ENCODE peak calls at places on chromosomes 11 and 22, in six cellular contexts. One of them, this sample, is unnamed.
A peak's percentile ranks its signal among the peaks of the same experiment; 100 is the strongest.

GRCh38 chr11:66637557-66638176 is 836 bp upstream of the RBM4 start:
- DNase-seq in mammary epithelial cell: no peak
- DNase-seq in thoracic aorta: no peak
- DNase-seq in upper lobe of right lung: no peak
- DNase-seq in fibroblast of lung: no peak
- DNase-seq in AG09319: no peak
- DNase-seq in this sample: no peak

GRCh38 chr22:23383491-23384450 is 196.3 kb downstream of the IGLL1 start:
- DNase-seq in mammary epithelial cell: no peak
- DNase-seq in thoracic aorta: no peak
- DNase-seq in upper lobe of right lung: peak; percentile 66
- DNase-seq in fibroblast of lung: no peak
- DNase-seq in AG09319: no peak
- DNase-seq in this sample: no peak

GRCh38 chr22:39898997-39899396 is 1.9 kb upstream of the GRAP2 start:
- DNase-seq in mammary epithelial cell: no peak
- DNase-seq in thoracic aorta: no peak
- DNase-seq in upper lobe of right lung: no peak
- DNase-seq in fibroblast of lung: no peak
- DNase-seq in AG09319: no peak
- DNase-seq in this sample: no peak

GRCh38 chr22:29257751-29258181 is 10.0 kb downstream of the RHBDD3 start:
- DNase-seq in mammary epithelial cell: no peak
- DNase-seq in thoracic aorta: no peak
- DNase-seq in upper lobe of right lung: no peak
- DNase-seq in fibroblast of lung: no peak
- DNase-seq in AG09319: no peak
- DNase-seq in this sample: no peak

GRCh38 chr22:45885941-45886395 is 91.0 kb downstream of the WNT7B start:
- DNase-seq in mammary epithelial cell: no peak
- DNase-seq in thoracic aorta: no peak
- DNase-seq in upper lobe of right lung: peak; percentile 57
- DNase-seq in fibroblast of lung: no peak
- DNase-seq in AG09319: no peak
- DNase-seq in this sample: no peak

GRCh38 chr11:28537822-28538221 is 429.6 kb downstream of the METTL15 start:
- DNase-seq in mammary epithelial cell: no peak
- DNase-seq in thoracic aorta: no peak
- DNase-seq in upper lobe of right lung: no peak
- DNase-seq in fibroblast of lung: peak; percentile 21
- DNase-seq in AG09319: no peak
- DNase-seq in this sample: no peak

GRCh38 chr22:24423519-24424000 is 3.8 kb upstream of the ADORA2A start:
- DNase-seq in mammary epithelial cell: no peak
- DNase-seq in thoracic aorta: no peak
- DNase-seq in upper lobe of right lung: peak; percentile 86
- DNase-seq in fibroblast of lung: no peak
- DNase-seq in AG09319: no peak
- DNase-seq in this sample: peak; percentile 30

GRCh38 chr11:116835791-116836647 is 1.4 kb downstream of the APOA1 start:
- DNase-seq in mammary epithelial cell: peak; percentile 85
- DNase-seq in thoracic aorta: peak; percentile 43
- DNase-seq in upper lobe of right lung: peak; percentile 96
- DNase-seq in fibroblast of lung: peak; percentile 93
- DNase-seq in AG09319: peak; percentile 89
- DNase-seq in this sample: peak; percentile 95

GRCh38 chr11:64448599-64449380 is 89.8 kb downstream of the RPS6KA4 start:
- DNase-seq in mammary epithelial cell: peak; percentile 62
- DNase-seq in thoracic aorta: peak; percentile 47
- DNase-seq in upper lobe of right lung: peak; percentile 92
- DNase-seq in fibroblast of lung: peak; percentile 51
- DNase-seq in AG09319: peak; percentile 15
- DNase-seq in this sample: peak; percentile 81

GRCh38 chr11:112889446-112889845 is 71.8 kb upstream of the NCAM1 start:
- DNase-seq in mammary epithelial cell: no peak
- DNase-seq in thoracic aorta: no peak
- DNase-seq in upper lobe of right lung: no peak
- DNase-seq in fibroblast of lung: no peak
- DNase-seq in AG09319: no peak
- DNase-seq in this sample: no peak

GRCh38 chr11:112837162-112837826 is 123.9 kb upstream of the NCAM1 start:
- DNase-seq in mammary epithelial cell: no peak
- DNase-seq in thoracic aorta: no peak
- DNase-seq in upper lobe of right lung: no peak
- DNase-seq in fibroblast of lung: no peak
- DNase-seq in AG09319: no peak
- DNase-seq in this sample: peak; percentile 33

GRCh38 chr11:28017816-28018215 is 90.1 kb downstream of the KIF18A start:
- DNase-seq in mammary epithelial cell: peak; percentile 47
- DNase-seq in thoracic aorta: no peak
- DNase-seq in upper lobe of right lung: no peak
- DNase-seq in fibroblast of lung: peak; percentile 49
- DNase-seq in AG09319: no peak
- DNase-seq in this sample: peak; percentile 53

GRCh38 chr11:13215157-13215556 is 62.4 kb upstream of the BMAL1 start:
- DNase-seq in mammary epithelial cell: peak; percentile 86
- DNase-seq in thoracic aorta: no peak
- DNase-seq in upper lobe of right lung: no peak
- DNase-seq in fibroblast of lung: peak; percentile 88
- DNase-seq in AG09319: no peak
- DNase-seq in this sample: peak; percentile 75

GRCh38 chr11:126465573-126466287 is 110.2 kb downstream of the ST3GAL4 start:
- DNase-seq in mammary epithelial cell: no peak
- DNase-seq in thoracic aorta: no peak
- DNase-seq in upper lobe of right lung: no peak
- DNase-seq in fibroblast of lung: no peak
- DNase-seq in AG09319: no peak
- DNase-seq in this sample: no peak

GRCh38 chr11:36431429-36432092 is 78.5 kb downstream of the TRAF6 start:
- DNase-seq in mammary epithelial cell: peak; percentile 93
- DNase-seq in thoracic aorta: no peak
- DNase-seq in upper lobe of right lung: no peak
- DNase-seq in fibroblast of lung: peak; percentile 99
- DNase-seq in AG09319: peak; percentile 58
- DNase-seq in this sample: peak; percentile 90

GRCh38 chr11:26621147-26621546 is 49.1 kb upstream of the MUC15 start:
- DNase-seq in mammary epithelial cell: peak; percentile 91
- DNase-seq in thoracic aorta: no peak
- DNase-seq in upper lobe of right lung: no peak
- DNase-seq in fibroblast of lung: peak; percentile 88
- DNase-seq in AG09319: peak; percentile 8
- DNase-seq in this sample: peak; percentile 73

GRCh38 chr11:109374441-109374840 is 47.5 kb upstream of the C11orf87 start:
- DNase-seq in mammary epithelial cell: no peak
- DNase-seq in thoracic aorta: no peak
- DNase-seq in upper lobe of right lung: no peak
- DNase-seq in fibroblast of lung: no peak
- DNase-seq in AG09319: no peak
- DNase-seq in this sample: peak; percentile 16

GRCh38 chr11:109377039-109377742 is 44.8 kb upstream of the C11orf87 start:
- DNase-seq in mammary epithelial cell: no peak
- DNase-seq in thoracic aorta: no peak
- DNase-seq in upper lobe of right lung: no peak
- DNase-seq in fibroblast of lung: no peak
- DNase-seq in AG09319: no peak
- DNase-seq in this sample: no peak

GRCh38 chr11:109374032-109374431 is 48.0 kb upstream of the C11orf87 start:
- DNase-seq in mammary epithelial cell: no peak
- DNase-seq in thoracic aorta: no peak
- DNase-seq in upper lobe of right lung: no peak
- DNase-seq in fibroblast of lung: no peak
- DNase-seq in AG09319: no peak
- DNase-seq in this sample: no peak

DNA sequence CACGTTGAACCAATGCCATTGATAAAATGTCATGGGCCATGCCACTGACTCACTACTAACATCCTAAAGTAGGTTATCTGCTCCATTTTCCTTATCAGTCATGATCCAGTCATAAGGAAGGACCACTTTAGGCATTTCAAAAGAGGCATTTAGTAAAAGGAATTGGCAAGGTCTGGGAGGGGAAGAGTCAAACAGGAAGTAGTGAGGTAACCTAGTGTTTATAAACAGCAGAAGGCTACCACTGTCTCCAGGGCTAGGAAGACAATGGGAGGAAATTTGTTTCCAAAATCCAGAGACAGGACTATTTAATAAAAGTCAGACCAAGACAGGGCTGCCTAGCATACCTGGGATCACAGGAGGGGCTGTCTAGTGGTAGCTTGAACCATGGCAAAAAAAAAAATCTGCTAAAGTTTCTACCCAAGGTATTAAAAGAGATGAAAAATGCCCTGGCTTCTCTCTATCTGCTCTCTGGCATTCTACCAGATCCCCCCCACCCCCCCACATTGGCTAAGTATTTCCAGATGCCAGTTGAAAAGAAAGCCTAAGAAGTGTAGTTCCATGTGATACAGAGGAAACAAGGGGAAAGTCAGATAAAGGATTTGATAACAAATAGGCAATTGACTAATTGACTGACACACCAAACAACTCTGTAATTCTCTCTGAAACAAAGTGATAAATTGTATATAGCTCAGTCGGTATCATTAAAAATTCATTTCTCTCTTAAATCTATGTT is 50.4 kb upstream of the C11orf87 start:
- DNase-seq in mammary epithelial cell: no peak
- DNase-seq in thoracic aorta: no peak
- DNase-seq in upper lobe of right lung: no peak
- DNase-seq in fibroblast of lung: no peak
- DNase-seq in AG09319: no peak
- DNase-seq in this sample: no peak
- TF ChIP-seq CTCF in mammary epithelial cell: no peak
- TF ChIP-seq CTCF in thoracic aorta: no peak
- TF ChIP-seq CTCF in upper lobe of right lung: no peak
- TF ChIP-seq CTCF in fibroblast of lung: no peak
- TF ChIP-seq CTCF in AG09319: no peak
- TF ChIP-seq CTCF in this sample: no peak

GRCh38 chr22:37545703-37546435 is 14.4 kb upstream of the CDC42EP1 start:
- DNase-seq in mammary epithelial cell: peak; percentile 73
- DNase-seq in thoracic aorta: peak; percentile 55
- DNase-seq in upper lobe of right lung: peak; percentile 94
- DNase-seq in fibroblast of lung: peak; percentile 95
- DNase-seq in AG09319: peak; percentile 93
- DNase-seq in this sample: peak; percentile 97

GRCh38 chr22:37546436-37547248 is 13.6 kb upstream of the CDC42EP1 start:
- DNase-seq in mammary epithelial cell: no peak
- DNase-seq in thoracic aorta: no peak
- DNase-seq in upper lobe of right lung: peak; percentile 81
- DNase-seq in fibroblast of lung: peak; percentile 44
- DNase-seq in AG09319: no peak
- DNase-seq in this sample: peak; percentile 52

GRCh38 chr22:37547249-37547741 is 13.0 kb upstream of the CDC42EP1 start:
- DNase-seq in mammary epithelial cell: no peak
- DNase-seq in thoracic aorta: no peak
- DNase-seq in upper lobe of right lung: no peak
- DNase-seq in fibroblast of lung: no peak
- DNase-seq in AG09319: no peak
- DNase-seq in this sample: no peak

GRCh38 chr22:37542959-37543358 is 17.3 kb upstream of the CDC42EP1 start:
- DNase-seq in mammary epithelial cell: no peak
- DNase-seq in thoracic aorta: no peak
- DNase-seq in upper lobe of right lung: no peak
- DNase-seq in fibroblast of lung: no peak
- DNase-seq in AG09319: no peak
- DNase-seq in this sample: no peak

GRCh38 chr22:37544955-37545702 is 15.2 kb upstream of the CDC42EP1 start:
- DNase-seq in mammary epithelial cell: peak; percentile 80
- DNase-seq in thoracic aorta: no peak
- DNase-seq in upper lobe of right lung: peak; percentile 88
- DNase-seq in fibroblast of lung: peak; percentile 44
- DNase-seq in AG09319: no peak
- DNase-seq in this sample: peak; percentile 91
- TF ChIP-seq CTCF in mammary epithelial cell: peak; percentile 83
- TF ChIP-seq CTCF in thoracic aorta: peak; percentile 61
- TF ChIP-seq CTCF in upper lobe of right lung: peak; percentile 76
- TF ChIP-seq CTCF in fibroblast of lung: peak; percentile 83
- TF ChIP-seq CTCF in AG09319: peak; percentile 91
- TF ChIP-seq CTCF in this sample: peak; percentile 79

DNA sequence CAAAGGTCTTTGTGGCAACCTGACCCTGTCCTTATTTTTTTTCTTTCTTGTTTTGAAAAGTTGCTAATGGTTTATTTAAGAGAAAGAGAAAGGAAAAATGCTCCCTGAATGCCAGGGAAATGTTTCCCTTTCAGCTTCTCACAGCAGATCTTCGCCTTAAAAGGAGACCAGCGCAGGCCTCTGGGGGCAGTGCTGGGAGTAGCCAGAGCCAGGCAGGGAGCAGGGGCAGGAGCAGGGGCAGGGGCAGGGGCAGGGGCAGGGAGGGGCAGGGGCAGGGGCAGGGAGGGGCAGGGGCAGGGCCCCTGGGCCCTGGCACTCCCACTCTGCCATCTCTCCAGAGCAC is 5.1 kb downstream of the MOB2 start:
- DNase-seq in mammary epithelial cell: no peak
- DNase-seq in thoracic aorta: no peak
- DNase-seq in upper lobe of right lung: no peak
- DNase-seq in fibroblast of lung: no peak
- DNase-seq in AG09319: no peak
- DNase-seq in this sample: no peak
- TF ChIP-seq CTCF in mammary epithelial cell: no peak
- TF ChIP-seq CTCF in thoracic aorta: peak; percentile 39
- TF ChIP-seq CTCF in upper lobe of right lung: no peak
- TF ChIP-seq CTCF in fibroblast of lung: no peak
- TF ChIP-seq CTCF in AG09319: no peak
- TF ChIP-seq CTCF in this sample: no peak

GRCh38 chr11:15989685-15990084 is 366.7 kb downstream of the SOX6 start:
- DNase-seq in mammary epithelial cell: no peak
- DNase-seq in thoracic aorta: no peak
- DNase-seq in upper lobe of right lung: no peak
- DNase-seq in fibroblast of lung: no peak
- DNase-seq in AG09319: no peak
- DNase-seq in this sample: no peak

GRCh38 chr11:15991174-15991655 is 365.1 kb downstream of the SOX6 start:
- DNase-seq in mammary epithelial cell: no peak
- DNase-seq in thoracic aorta: no peak
- DNase-seq in upper lobe of right lung: no peak
- DNase-seq in fibroblast of lung: no peak
- DNase-seq in AG09319: no peak
- DNase-seq in this sample: no peak

GRCh38 chr11:15985863-15986139 is 370.5 kb downstream of the SOX6 start:
- DNase-seq in mammary epithelial cell: no peak
- DNase-seq in thoracic aorta: no peak
- DNase-seq in upper lobe of right lung: no peak
- DNase-seq in fibroblast of lung: no peak
- DNase-seq in AG09319: no peak
- DNase-seq in this sample: no peak

GRCh38 chr11:15987044-15987443 is 369.3 kb downstream of the SOX6 start:
- DNase-seq in mammary epithelial cell: no peak
- DNase-seq in thoracic aorta: no peak
- DNase-seq in upper lobe of right lung: no peak
- DNase-seq in fibroblast of lung: no peak
- DNase-seq in AG09319: no peak
- DNase-seq in this sample: no peak

DNA sequence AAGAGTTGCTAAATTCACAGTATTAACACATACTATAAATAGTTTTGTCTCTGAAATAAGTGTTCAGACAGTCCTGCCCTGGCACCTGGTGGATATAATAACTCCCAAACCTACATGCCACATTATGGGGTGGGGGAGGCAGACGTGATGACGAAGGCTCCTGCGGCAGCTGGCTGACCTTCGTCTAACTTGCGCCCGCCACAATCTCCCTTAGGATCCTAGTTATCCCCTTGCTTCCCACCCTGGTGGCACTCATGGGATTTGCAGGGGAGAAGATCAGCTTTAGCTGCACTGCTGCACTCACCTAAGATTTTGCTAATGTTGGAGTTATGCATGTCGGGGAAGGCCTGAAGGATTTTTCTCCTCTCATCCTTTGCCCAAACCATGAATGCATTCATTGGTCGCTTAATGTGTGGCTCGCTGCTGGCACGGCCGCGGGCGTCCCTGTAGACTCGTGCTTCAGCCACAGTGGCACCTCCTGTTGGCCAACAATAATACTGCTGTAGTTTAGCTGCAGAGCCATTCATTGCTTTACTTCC is 367.6 kb downstream of the SOX6 start:
- DNase-seq in mammary epithelial cell: no peak
- DNase-seq in thoracic aorta: no peak
- DNase-seq in upper lobe of right lung: no peak
- DNase-seq in fibroblast of lung: no peak
- DNase-seq in AG09319: no peak
- DNase-seq in this sample: peak; percentile 11
- TF ChIP-seq CTCF in mammary epithelial cell: peak; percentile 15
- TF ChIP-seq CTCF in thoracic aorta: peak; percentile 20
- TF ChIP-seq CTCF in upper lobe of right lung: peak; percentile 14
- TF ChIP-seq CTCF in fibroblast of lung: no peak
- TF ChIP-seq CTCF in AG09319: no peak
- TF ChIP-seq CTCF in this sample: peak; percentile 7